ENCODE peak calls at places on chromosomes 5 and 9, in five cellular contexts. C, V, B, N and X are unnamed samples.
A peak's percentile ranks its signal among the peaks of the same experiment; 100 is the strongest.

GRCh38 chr5:180175015-180175431 is 34.0 kb downstream of the RASGEF1C start:
- DNase-seq in C (no peak), V (no peak), B (no peak), N (no peak), X (no peak)

GRCh38 chr9:128689293-128689770 is 310 bp downstream of the SET start:
- DNase-seq in C (peak; percentile 78), V (peak; percentile 67), B (peak; percentile 88), N (no peak), X (peak; percentile 79)

GRCh38 chr9:86324308-86324707 is 29.9 kb downstream of the TUT7 start:
- DNase-seq in C (no peak), V (no peak), B (no peak), N (no peak), X (no peak)

GRCh38 chr5:82183828-82184227 is 94.3 kb downstream of the RPS23 start:
- DNase-seq in C (no peak), V (no peak), B (no peak), N (no peak), X (no peak)

GRCh38 chr5:138932171-138932810 is 57.2 kb upstream of the LRRTM2 start:
- DNase-seq in C (no peak), V (no peak), B (no peak), N (no peak), X (no peak)

GRCh38 chr9:113563856-113564514 is 100.5 kb downstream of the RGS3 start:
- DNase-seq in C (peak; percentile 48), V (no peak), B (no peak), N (no peak), X (peak; percentile 35)

GRCh38 chr5:143495124-143495523 is 91.6 kb upstream of the NR3C1 start:
- DNase-seq in C (no peak), V (no peak), B (no peak), N (no peak), X (no peak)

GRCh38 chr5:135890296-135890695 is 5.3 kb downstream of the IL9 start:
- DNase-seq in C (no peak), V (no peak), B (no peak), N (no peak), X (no peak)

GRCh38 chr5:180084638-180085561 is 13.3 kb upstream of the RNF130 start:
- DNase-seq in C (no peak), V (no peak), B (peak; percentile 57), N (no peak), X (no peak)

GRCh38 chr5:112210430-112211005 is 208.6 kb downstream of the EPB41L4A start:
- DNase-seq in C (no peak), V (no peak), B (peak; percentile 73), N (no peak), X (peak; percentile 67)

GRCh38 chr5:151319334-151319733 is 15.8 kb upstream of the SLC36A3 start:
- DNase-seq in C (peak; percentile 73), V (peak; percentile 31), B (no peak), N (no peak), X (no peak)

GRCh38 chr9:35729700-35730485 is 2.1 kb downstream of the TLN1 start:
- DNase-seq in C (peak; percentile 82), V (peak; percentile 66), B (peak; percentile 77), N (no peak), X (no peak)

GRCh38 chr9:138025417-138025816 is 147.8 kb downstream of the CACNA1B start:
- DNase-seq in C (no peak), V (no peak), B (no peak), N (no peak), X (peak; percentile 19)

GRCh38 chr9:115202960-115203751 is 85.2 kb upstream of the TNC start:
- DNase-seq in C (peak; percentile 88), V (peak; percentile 28), B (no peak), N (no peak), X (no peak)

GRCh38 chr5:65928341-65928752 is 2.0 kb downstream of the ERBIN start:
- DNase-seq in C (no peak), V (no peak), B (peak; percentile 48), N (no peak), X (no peak)

GRCh38 chr9:1462626-1463308 is 412.6 kb downstream of the DMRT2 start:
- DNase-seq in C (no peak), V (no peak), B (no peak), N (no peak), X (no peak)

GRCh38 chr9:1918642-1919041 is 96.5 kb upstream of the SMARCA2 start:
- DNase-seq in C (no peak), V (no peak), B (no peak), N (no peak), X (no peak)

GRCh38 chr9:81427870-81428269 is 261.5 kb downstream of the TLE1 start:
- DNase-seq in C (no peak), V (no peak), B (no peak), N (no peak), X (no peak)

GRCh38 chr9:14029811-14030210 is 284.1 kb downstream of the NFIB start:
- DNase-seq in C (no peak), V (no peak), B (no peak), N (no peak), X (no peak)

GRCh38 chr9:89080193-89080592 is 88.9 kb downstream of the S1PR3 start:
- DNase-seq in C (peak; percentile 85), V (peak; percentile 70), B (no peak), N (no peak), X (peak; percentile 71)

GRCh38 chr9:36029765-36030528 is 6.8 kb upstream of the RECK start:
- DNase-seq in C (no peak), V (no peak), B (no peak), N (no peak), X (no peak)

GRCh38 chr9:38278457-38278856 is 114.0 kb upstream of the ALDH1B1 start:
- DNase-seq in C (no peak), V (no peak), B (no peak), N (no peak), X (no peak)

GRCh38 chr5:103346162-103346748 is 87.7 kb downstream of the MACIR start:
- DNase-seq in C (no peak), V (no peak), B (no peak), N (no peak), X (no peak)

GRCh38 chr9:138010274-138010800 is 132.8 kb downstream of the CACNA1B start:
- DNase-seq in C (no peak), V (no peak), B (no peak), N (no peak), X (no peak)

GRCh38 chr9:86589273-86589672 is 235.1 kb upstream of the TUT7 start:
- DNase-seq in C (no peak), V (no peak), B (no peak), N (no peak), X (no peak)

GRCh38 chr9:121609845-121610637 is 41.4 kb upstream of the DAB2IP start:
- DNase-seq in C (peak; percentile 88), V (no peak), B (no peak), N (no peak), X (no peak)